ENCODE peak calls at places on chromosomes 16 and 17, in six cellular contexts. X is H9, F is fibroblast of mammary gland, Q is nephron progenitor cell, I is ascending aorta, Z is T-helper 2 cell. A is an unnamed sample.

GRCh38 chr17:39787038-39787437 is 49.3 kb downstream of the GRB7 start:
- DNase-seq in X (no peak), F (no peak), Q (no peak), I (no peak), Z (no peak), A (no peak)

GRCh38 chr17:50772251-50772650 is 4.9 kb upstream of the ANKRD40CL start:
- DNase-seq in X (peak), F (no peak), Q (no peak), I (no peak), Z (no peak), A (no peak)

GRCh38 chr17:8740486-8740885 is 4.2 kb downstream of the CCDC42 start:
- DNase-seq in X (peak), F (no peak), Q (no peak), I (no peak), Z (no peak), A (no peak)

GRCh38 chr16:75108792-75109731 is 7.5 kb downstream of the LDHD start:
- DNase-seq in X (peak), F (peak), Q (no peak), I (peak), Z (no peak), A (peak)

GRCh38 chr16:50836121-50836541 is 94.2 kb downstream of the CYLD start:
- DNase-seq in X (no peak), F (no peak), Q (no peak), I (no peak), Z (no peak), A (no peak)

GRCh38 chr16:528111-529011 is 849 bp downstream of the CAPN15 start:
- DNase-seq in X (no peak), F (peak), Q (peak), I (no peak), Z (no peak), A (peak)

GRCh38 chr17:7380321-7380720 is 568 bp upstream of the TNK1 start:
- DNase-seq in X (peak), F (no peak), Q (no peak), I (no peak), Z (no peak), A (peak)

GRCh38 chr16:1037023-1037933 is 35.3 kb upstream of the SSTR5 start:
- DNase-seq in X (no peak), F (peak), Q (no peak), I (no peak), Z (no peak), A (peak)

GRCh38 chr16:2031081-2031577 is 4.4 kb downstream of the NHERF2 start:
- DNase-seq in X (no peak), F (no peak), Q (no peak), I (no peak), Z (no peak), A (no peak)

GRCh38 chr17:37310940-37311339 is 64.8 kb upstream of the C17orf78 start:
- DNase-seq in X (no peak), F (no peak), Q (no peak), I (no peak), Z (no peak), A (no peak)

GRCh38 chr17:47742319-47743181 is 9.5 kb downstream of the TBX21 start:
- DNase-seq in X (peak), F (no peak), Q (peak), I (no peak), Z (no peak), A (no peak)

GRCh38 chr16:67673712-67674580 is 7.3 kb downstream of the C16orf86 start:
- DNase-seq in X (no peak), F (peak), Q (no peak), I (no peak), Z (no peak), A (no peak)

GRCh38 chr16:51982715-51983680 is 563.9 kb downstream of the TOX3 start:
- DNase-seq in X (peak), F (peak), Q (peak), I (no peak), Z (no peak), A (peak)

GRCh38 chr16:1154291-1154886 is 1.5 kb downstream of the CACNA1H start:
- DNase-seq in X (no peak), F (no peak), Q (peak), I (no peak), Z (no peak), A (no peak)